ENCODE peak calls at places on chromosomes 6 and 20, in five cellular contexts. D is H1, Y is HCT116, O is endothelial cell of umbilical vein, S is GM12892. A is an unnamed sample.

GRCh38 chr6:159948199-159948598 is 20.7 kb upstream of the IGF2R start:
- DNase-seq in D (no peak), Y (no peak), O (no peak), S (no peak), A (no peak)

GRCh38 chr6:141890661-141891060 is 242.1 kb upstream of the GJE1 start:
- DNase-seq in D (no peak), Y (no peak), O (no peak), S (no peak), A (no peak)

GRCh38 chr6:144296973-144297372 is 11.8 kb downstream of the UTRN start:
- DNase-seq in D (no peak), Y (no peak), O (peak), S (no peak), A (no peak)

GRCh38 chr6:73675466-73676098 is 20.4 kb upstream of the CD109 start:
- DNase-seq in D (no peak), Y (peak), O (peak), S (no peak), A (peak)

GRCh38 chr6:112086744-112087135 is 542 bp downstream of the TUBE1 start:
- DNase-seq in D (no peak), Y (peak), O (peak), S (no peak), A (peak)

GRCh38 chr6:134517145-134517658 is 199.3 kb upstream of the SGK1 start:
- DNase-seq in D (no peak), Y (no peak), O (peak), S (no peak), A (peak)

GRCh38 chr6:91539451-91539850 is 952.6 kb upstream of the MAP3K7 start:
- DNase-seq in D (no peak), Y (no peak), O (no peak), S (no peak), A (no peak)

GRCh38 chr6:65006788-65007187 is 700.2 kb downstream of the EYS start:
- DNase-seq in D (no peak), Y (no peak), O (no peak), S (no peak), A (peak)

GRCh38 chr6:126873351-126873750 is 245.1 kb upstream of the RSPO3 start:
- DNase-seq in D (no peak), Y (no peak), O (peak), S (no peak), A (no peak)

GRCh38 chr20:47031028-47031427 is 136.4 kb downstream of the EYA2 start:
- DNase-seq in D (no peak), Y (no peak), O (no peak), S (no peak), A (no peak)

GRCh38 chr20:46302119-46302518 is 6.2 kb downstream of the CDH22 start:
- DNase-seq in D (no peak), Y (no peak), O (no peak), S (no peak), A (no peak)

GRCh38 chr6:158322724-158323560 is 10.7 kb downstream of the TULP4 start:
- DNase-seq in D (no peak), Y (no peak), O (peak), S (no peak), A (no peak)

GRCh38 chr20:45293041-45294002 is 13.3 kb upstream of the RBPJL start:
- DNase-seq in D (peak), Y (peak), O (peak), S (peak), A (peak)

GRCh38 chr20:2523919-2524434 is 12.4 kb upstream of the TMC2 start:
- DNase-seq in D (no peak), Y (no peak), O (no peak), S (no peak), A (no peak)

GRCh38 chr20:2528671-2529070 is 7.7 kb upstream of the TMC2 start:
- DNase-seq in D (no peak), Y (no peak), O (no peak), S (no peak), A (no peak)

GRCh38 chr20:2527762-2528161 is 8.6 kb upstream of the TMC2 start:
- DNase-seq in D (no peak), Y (no peak), O (no peak), S (no peak), A (no peak)

GRCh38 chr20:2521369-2522305 is 12.9 kb upstream of the ZNF343 start:
- DNase-seq in D (no peak), Y (peak), O (peak), S (no peak), A (peak)

DNA sequence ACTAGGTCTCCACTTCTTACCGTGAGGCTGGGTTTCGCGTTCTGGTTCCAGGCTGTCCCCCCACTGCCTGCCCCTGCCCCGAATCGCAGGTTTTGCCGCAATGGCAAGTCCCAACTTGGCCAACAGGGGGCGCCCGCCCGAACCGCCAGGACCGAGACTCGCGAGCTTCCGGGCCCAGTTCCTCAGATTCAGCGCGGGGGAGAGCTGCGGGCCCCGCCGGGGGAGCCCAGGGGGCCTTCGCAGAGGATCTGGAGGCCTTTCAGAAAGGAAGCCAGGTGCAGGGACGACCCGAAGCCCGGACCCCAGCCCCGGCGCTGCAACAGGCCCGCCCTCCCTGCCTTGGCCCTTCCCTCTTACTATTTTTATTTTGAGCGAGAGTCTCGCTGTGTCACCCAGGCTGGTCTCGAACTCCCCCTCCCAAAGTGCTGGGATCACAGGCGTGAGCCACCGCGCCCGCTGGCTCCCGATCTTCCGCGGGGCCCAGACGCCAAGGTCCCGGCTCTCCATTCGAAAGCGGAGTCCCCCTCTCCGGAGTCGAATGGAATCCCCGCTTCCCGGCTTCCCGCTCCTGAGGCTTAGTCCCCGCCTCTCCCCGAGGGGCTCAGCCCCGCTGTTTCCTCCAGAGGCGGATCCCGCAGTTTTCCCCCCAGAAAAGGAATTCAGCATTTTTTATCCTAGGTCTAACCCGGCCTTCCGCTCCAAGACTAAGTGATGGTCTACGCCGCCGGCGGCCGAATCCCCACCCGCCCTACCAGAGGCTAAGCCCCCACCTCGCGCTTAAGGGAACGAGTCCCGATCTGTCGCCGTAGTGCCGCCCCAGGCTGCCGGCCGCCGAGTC is 11.7 kb upstream of the TMC2 start:
- DNase-seq in D (peak), Y (peak), O (peak), S (peak), A (peak)
- TF ChIP-seq POLR2AphosphoS5 in D (no peak), Y (peak), O (peak), S (no peak), A (peak)

GRCh38 chr20:64100946-64101688 is 6.2 kb downstream of the NPBWR2 start:
- DNase-seq in D (no peak), Y (no peak), O (no peak), S (no peak), A (peak)

GRCh38 chr20:64098471-64099013 is 8.8 kb downstream of the NPBWR2 start:
- DNase-seq in D (no peak), Y (no peak), O (no peak), S (no peak), A (no peak)

GRCh38 chr20:64100566-64100888 is 6.8 kb downstream of the NPBWR2 start:
- DNase-seq in D (no peak), Y (no peak), O (no peak), S (no peak), A (no peak)

GRCh38 chr20:64099880-64100565 is 7.3 kb downstream of the NPBWR2 start:
- DNase-seq in D (no peak), Y (no peak), O (no peak), S (no peak), A (no peak)

GRCh38 chr20:64099086-64099786 is 8.1 kb downstream of the NPBWR2 start:
- DNase-seq in D (no peak), Y (no peak), O (no peak), S (no peak), A (no peak)
- TF ChIP-seq POLR2AphosphoS5 in D (no peak), Y (no peak), O (no peak), S (no peak), A (no peak)

DNA sequence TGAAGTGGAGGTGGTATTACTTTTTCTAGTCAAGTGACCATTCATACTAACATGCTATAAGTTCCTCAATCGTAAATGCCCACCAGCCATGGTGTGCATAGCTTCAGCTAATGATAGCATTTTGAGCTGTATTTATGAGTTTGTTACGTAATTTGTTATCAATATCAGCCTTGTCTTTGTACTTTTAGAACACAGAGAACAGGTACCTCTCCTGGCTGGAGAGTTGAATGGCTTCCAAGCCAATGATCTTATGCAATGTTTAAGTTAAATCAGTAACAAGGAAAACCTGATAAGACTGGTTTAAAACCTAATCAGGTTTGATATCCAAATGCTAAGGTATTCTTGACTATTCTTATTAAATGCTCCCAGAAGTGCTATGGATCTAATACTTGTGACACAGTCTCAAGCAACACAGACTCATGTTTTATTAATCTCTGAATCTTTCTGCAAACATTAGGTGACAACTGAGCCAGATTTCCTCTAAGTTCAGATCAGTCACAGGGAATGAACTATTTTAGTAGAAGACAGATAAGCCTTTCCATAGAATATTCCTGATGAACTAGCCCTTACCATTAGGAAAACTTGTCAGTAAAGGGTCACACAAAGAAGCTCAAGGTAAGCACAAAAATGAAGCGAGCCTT is 154.8 kb downstream of the PTPRK start:
- DNase-seq in D (no peak), Y (no peak), O (no peak), S (no peak), A (no peak)
- TF ChIP-seq POLR2AphosphoS5 in D (no peak), Y (no peak), O (no peak), S (no peak), A (no peak)

DNA sequence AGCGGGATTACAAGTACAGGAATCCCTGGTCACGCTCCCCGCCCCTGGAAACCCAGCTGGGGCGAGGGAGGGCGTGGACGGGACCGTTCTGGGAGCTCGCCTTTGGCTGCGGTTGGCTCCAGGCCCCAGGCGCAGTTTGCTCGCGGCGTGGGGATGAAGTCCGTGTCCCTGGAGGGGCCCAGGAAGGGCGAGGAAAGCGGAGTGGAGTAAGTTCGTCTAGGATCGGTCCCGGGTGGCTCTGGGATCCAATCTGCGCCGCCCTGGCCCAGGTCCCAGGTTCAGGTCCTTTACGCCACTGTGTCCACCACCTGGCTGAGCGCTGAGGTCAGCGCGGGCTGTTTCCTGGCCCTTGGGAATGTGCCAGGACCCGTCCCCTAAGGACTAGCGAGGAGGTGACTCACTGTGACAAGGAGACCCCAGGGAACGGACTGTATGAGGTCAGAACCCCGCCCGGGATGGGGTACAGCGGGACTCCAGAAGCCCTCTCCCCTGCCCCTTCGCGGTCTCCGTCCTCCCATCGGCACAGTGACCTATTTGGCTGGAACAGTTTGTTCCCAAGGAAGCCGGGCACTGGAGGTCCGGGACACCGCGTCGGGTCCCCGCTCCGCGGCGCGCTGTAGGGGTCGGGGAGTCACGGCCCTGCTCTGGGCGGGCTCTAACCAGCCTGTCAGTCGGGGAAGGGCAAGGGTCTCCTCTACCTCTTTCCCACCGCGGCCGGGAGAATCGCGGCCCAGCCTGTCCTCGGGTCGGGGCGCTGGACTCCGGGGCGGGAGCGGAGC is 718 bp downstream of the CDKN1A start:
- DNase-seq in D (no peak), Y (no peak), O (peak), S (no peak), A (peak)
- TF ChIP-seq POLR2AphosphoS5 in D (no peak), Y (peak), O (no peak), S (no peak), A (no peak)

GRCh38 chr6:14035448-14035847 is 82.1 kb upstream of the CD83 start:
- DNase-seq in D (peak), Y (no peak), O (no peak), S (no peak), A (peak)
- TF ChIP-seq POLR2AphosphoS5 in D (no peak), Y (no peak), O (no peak), S (no peak), A (no peak)

DNA sequence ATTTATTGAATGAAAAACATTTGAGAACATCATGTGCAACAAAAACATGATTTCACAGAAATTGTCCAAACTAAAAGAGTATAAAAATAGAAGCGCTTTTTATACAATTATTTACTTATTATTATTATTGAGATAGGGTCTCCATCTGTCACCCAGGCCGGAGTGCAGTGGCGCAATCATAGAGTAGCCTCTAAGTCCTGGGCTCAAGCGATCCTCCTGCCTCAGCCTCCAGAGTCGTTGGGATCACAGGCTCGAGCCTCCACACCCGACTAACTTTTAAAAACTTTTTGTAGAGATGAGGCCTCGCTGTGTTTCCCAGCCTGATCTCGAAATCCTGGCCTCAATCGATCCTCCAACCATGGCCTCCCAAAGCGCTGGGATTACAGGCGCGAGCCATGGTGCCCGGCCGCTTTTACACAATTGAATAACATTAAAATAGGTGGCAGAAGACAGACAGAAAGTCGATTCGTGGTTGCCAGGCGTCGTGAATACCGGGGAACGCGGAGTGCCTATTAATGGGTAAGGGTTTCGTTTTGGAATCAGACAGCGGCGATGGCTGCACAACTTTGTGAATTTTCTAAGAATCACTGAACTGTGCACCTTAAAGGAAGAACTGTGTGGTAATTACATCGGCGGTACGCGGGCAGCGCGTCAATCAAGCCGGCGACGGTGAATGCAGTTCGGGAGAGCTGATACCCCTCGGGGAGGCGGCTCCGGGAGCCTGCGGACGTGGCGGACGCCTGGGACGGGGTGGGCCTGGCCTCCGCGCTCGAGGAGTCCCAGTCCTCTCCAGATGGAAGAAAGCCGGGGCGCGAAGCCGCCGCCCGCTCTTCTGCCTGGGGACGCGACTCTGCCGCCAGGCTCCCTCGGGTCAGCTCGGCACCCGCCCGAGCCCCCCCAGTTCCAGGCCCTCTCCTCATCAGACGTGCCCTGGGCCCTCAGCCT is 807 bp downstream of the TBC1D20 start:
- DNase-seq in D (no peak), Y (no peak), O (peak), S (no peak), A (peak)
- TF ChIP-seq POLR2AphosphoS5 in D (peak), Y (no peak), O (no peak), S (no peak), A (no peak)

GRCh38 chr20:42430525-42431046 is 759.1 kb downstream of the PTPRT start:
- DNase-seq in D (no peak), Y (no peak), O (no peak), S (no peak), A (no peak)
- TF ChIP-seq POLR2AphosphoS5 in D (no peak), Y (no peak), O (no peak), S (no peak), A (no peak)

A was measured in GM23338.